ENCODE peak calls at places on chromosome 9, in seven cellular contexts. A is T-helper 2 cell; R is stimulated activated CD4-positive, alpha-beta T cell treated with anti-CD3 and anti-CD28 coated beads, Interleukin-4, amount 100 ng/mL, for 48 hours; D is ureter; G is NCI-H345; K is NCI-H1105 treated with DMSO at 0.1 percent for 48 hours; Z is NCI-H2081. N is an unnamed sample.
A peak's percentile ranks its signal among the peaks of the same experiment; 100 is the strongest.

GRCh38 chr9:112337547-112337946 is 4.1 kb upstream of the PTBP3 start:
- DNase-seq in G (no peak), R (no peak), D (no peak), K (no peak), Z (no peak), A (no peak), N (no peak)

GRCh38 chr9:116594552-116594951 is 92.6 kb upstream of the TRIM32 start:
- DNase-seq in D (no peak), Z (no peak), A (no peak), R (no peak), G (no peak), K (no peak), N (no peak)

GRCh38 chr9:117656007-117656406 is 48.2 kb upstream of the TLR4 start:
- DNase-seq in K (no peak), A (no peak), R (no peak), Z (no peak), G (no peak), D (no peak), N (no peak)

GRCh38 chr9:96305171-96305570 is 3.2 kb upstream of the HSD17B3 start:
- DNase-seq in G (no peak), R (no peak), A (no peak), D (no peak), K (no peak), Z (no peak), N (no peak)

GRCh38 chr9:16458696-16459420 is 411.6 kb downstream of the BNC2 start:
- DNase-seq in K (no peak), A (no peak), G (peak; percentile 73), Z (peak; percentile 47), D (no peak), R (no peak), N (peak; percentile 93)

GRCh38 chr9:135932656-135933055 is 25.3 kb upstream of the CAMSAP1 start:
- DNase-seq in D (no peak), A (no peak), G (no peak), K (no peak), R (no peak), Z (no peak), N (no peak)

GRCh38 chr9:120713257-120714087 is 798 bp downstream of the MEGF9 start:
- DNase-seq in Z (no peak), R (no peak), G (no peak), A (no peak), K (no peak), D (no peak), N (no peak)

GRCh38 chr9:112569186-112569585 is 82.6 kb downstream of the KIAA1958 start:
- DNase-seq in K (no peak), G (no peak), Z (no peak), D (no peak), R (no peak), A (no peak), N (no peak)

GRCh38 chr9:133002147-133003070 is 23.9 kb downstream of the GFI1B start:
- DNase-seq in R (no peak), A (no peak), G (no peak), K (peak; percentile 57), D (no peak), Z (no peak), N (no peak)

GRCh38 chr9:34579097-34579818 is 10.3 kb downstream of the CNTFR start:
- DNase-seq in Z (peak; percentile 9), R (no peak), K (peak; percentile 36), D (no peak), A (no peak), G (no peak), N (no peak)

GRCh38 chr9:98251554-98251953 is 3.9 kb downstream of the TBC1D2 start:
- DNase-seq in A (no peak), Z (no peak), D (no peak), R (no peak), K (no peak), G (no peak), N (no peak)

GRCh38 chr9:97768731-97769130 is 71.6 kb upstream of the XPA start:
- DNase-seq in A (no peak), R (no peak), D (no peak), K (no peak), G (no peak), Z (no peak), N (no peak)

GRCh38 chr9:136039488-136039887 is 55.6 kb downstream of the NACC2 start:
- DNase-seq in D (no peak), R (no peak), A (no peak), G (no peak), K (no peak), Z (no peak), N (no peak)

GRCh38 chr9:100324594-100325200 is 28.0 kb downstream of the TEX10 start:
- DNase-seq in Z (no peak), R (no peak), G (peak; percentile 3), D (no peak), A (no peak), K (peak; percentile 56), N (peak; percentile 11)

GRCh38 chr9:73162987-73163763 is 11.5 kb downstream of the ANXA1 start:
- DNase-seq in R (no peak), A (no peak), K (no peak), Z (no peak), D (no peak), G (no peak), N (no peak)

GRCh38 chr9:133844876-133845658 is 106.9 kb upstream of the SARDH start:
- DNase-seq in K (no peak), R (no peak), D (peak; percentile 62), G (no peak), Z (peak; percentile 53), A (no peak), N (no peak)

N was measured in NCI-H748 treated with DMSO at 0.1 percent for 48 hours.